ENCODE peak calls at places on chromosomes 2 and 18, in four cellular contexts. O is tibial artery, Y is stomach, T is psoas muscle. I is an unnamed sample.

GRCh38 chr2:157497603-157498314 is 53.9 kb upstream of the CYTIP start:
- DNase-seq in O (no peak), Y (no peak), T (no peak), I (no peak)

GRCh38 chr2:34096552-34097171 is 497.6 kb upstream of the FAM98A start:
- DNase-seq in O (no peak), Y (peak), T (no peak), I (no peak)

GRCh38 chr2:190188289-190188688 is 125.8 kb upstream of the MSTN start:
- DNase-seq in O (no peak), Y (no peak), T (no peak), I (no peak)

GRCh38 chr18:11489266-11489899 is 120.0 kb upstream of the SLC35G4 start:
- DNase-seq in O (no peak), Y (no peak), T (no peak), I (no peak)

GRCh38 chr2:99942948-99943347 is 199.4 kb downstream of the AFF3 start:
- DNase-seq in O (no peak), Y (no peak), T (no peak), I (no peak)

GRCh38 chr2:203824057-203824456 is 43.5 kb upstream of the CTLA4 start:
- DNase-seq in O (no peak), Y (no peak), T (no peak), I (no peak)

GRCh38 chr2:127578411-127578810 is 42.9 kb downstream of the MYO7B start:
- DNase-seq in O (no peak), Y (no peak), T (no peak), I (no peak)

GRCh38 chr2:102141915-102142828 is at the start of gene IL1R1:
- DNase-seq in O (peak), Y (peak), T (peak), I (peak)

GRCh38 chr2:236959876-236960275 is 125.8 kb upstream of the COPS8 start:
- DNase-seq in O (peak), Y (peak), T (peak), I (peak)

GRCh38 chr2:54704688-54705605 is 18.5 kb upstream of the EML6 start:
- DNase-seq in O (no peak), Y (no peak), T (no peak), I (no peak)

GRCh38 chr2:20062615-20063545 is 11.5 kb upstream of the LAPTM4A start:
- DNase-seq in O (peak), Y (no peak), T (peak), I (no peak)

GRCh38 chr2:231673348-231673770 is 35.0 kb upstream of the PTMA start:
- DNase-seq in O (no peak), Y (peak), T (peak), I (peak)
- H3K4me3 ChIP-seq in O (no peak), Y (no peak), T (peak), I (no peak)

GRCh38 chr2:120489023-120489422 is 143.1 kb downstream of the INHBB start:
- DNase-seq in O (no peak), Y (no peak), T (peak), I (no peak)

GRCh38 chr2:120485096-120485495 is 139.2 kb downstream of the INHBB start:
- DNase-seq in O (no peak), Y (peak), T (peak), I (no peak)

GRCh38 chr2:120488531-120488930 is 142.6 kb downstream of the INHBB start:
- DNase-seq in O (no peak), Y (no peak), T (peak), I (no peak)

GRCh38 chr2:120486946-120487345 is 141.0 kb downstream of the INHBB start:
- DNase-seq in O (no peak), Y (no peak), T (peak), I (no peak)

GRCh38 chr2:120486441-120486840 is 140.5 kb downstream of the INHBB start:
- DNase-seq in O (no peak), Y (no peak), T (no peak), I (no peak)
- TF ChIP-seq CTCF in O (no peak), Y (no peak), T (no peak), I (no peak)

GRCh38 chr2:46981662-46982351 is 66.2 kb upstream of the MCFD2 start:
- DNase-seq in O (no peak), Y (peak), T (no peak), I (no peak)
- H3K27ac ChIP-seq in O (peak), Y (peak), T (no peak), I (peak)

GRCh38 chr18:50306944-50307343 is 19.5 kb upstream of the CXXC1 start:
- DNase-seq in O (no peak), Y (peak), T (no peak), I (no peak)
- H3K4me3 ChIP-seq in O (peak), Y (peak), T (no peak), I (peak)